ENCODE peak calls at places on chromosome 20, in nine cellular contexts. X, H, L, E, J, F, P, D and Q are unnamed samples.

GRCh38 chr20:36181934-36182603 is 27.5 kb downstream of the EPB41L1 start:
- DNase-seq in F (no peak), D (no peak), P (no peak), L (no peak), X (no peak), E (no peak), H (no peak), J (no peak), Q (no peak)

GRCh38 chr20:50930139-50931047 is 844 bp downstream of the ADNP start:
- DNase-seq in E (peak; percentile 20), J (peak; percentile 22), L (peak; percentile 69), F (peak; percentile 26), D (peak; percentile 17), P (no peak), H (peak; percentile 30), X (peak; percentile 34), Q (peak; percentile 31)

GRCh38 chr20:51400051-51400926 is 142.2 kb downstream of the NFATC2 start:
- DNase-seq in P (no peak), J (peak; percentile 45), F (peak; percentile 38), E (peak; percentile 60), L (no peak), X (no peak), D (no peak), H (peak; percentile 20), Q (no peak)

GRCh38 chr20:58523916-58524315 is 8.7 kb upstream of the APCDD1L start:
- DNase-seq in D (no peak), E (no peak), J (no peak), X (no peak), P (no peak), L (no peak), H (no peak), F (no peak), Q (no peak)

GRCh38 chr20:44856442-44856841 is 29.1 kb upstream of the YWHAB start:
- DNase-seq in H (peak; percentile 31), L (no peak), X (no peak), P (no peak), E (no peak), F (no peak), J (no peak), D (no peak), Q (no peak)

GRCh38 chr20:62736407-62737071 is 27.9 kb downstream of the NTSR1 start:
- DNase-seq in X (no peak), F (peak; percentile 4), L (peak; percentile 42), J (no peak), E (no peak), D (no peak), H (no peak), P (no peak), Q (no peak)

GRCh38 chr20:21019831-21020655 is 86.1 kb downstream of the LINC00237 start:
- DNase-seq in F (no peak), E (no peak), H (no peak), X (no peak), D (no peak), J (no peak), L (no peak), P (no peak), Q (no peak)

GRCh38 chr20:45097485-45098095 is 3.3 kb downstream of the KCNS1 start:
- DNase-seq in F (peak; percentile 26), P (no peak), D (no peak), H (peak; percentile 48), L (no peak), J (no peak), X (peak; percentile 50), E (no peak), Q (peak; percentile 24)

GRCh38 chr20:36835453-36836198 is 40.3 kb upstream of the TLDC2 start:
- DNase-seq in X (peak; percentile 94), F (peak; percentile 94), D (peak; percentile 94), L (peak; percentile 98), J (peak; percentile 68), P (peak; percentile 98), E (peak; percentile 67), H (peak; percentile 95), Q (peak; percentile 93)

GRCh38 chr20:48607544-48607865 is 220.3 kb downstream of the PREX1 start:
- DNase-seq in F (no peak), J (no peak), H (no peak), P (no peak), D (no peak), X (no peak), L (peak; percentile 41), E (no peak), Q (no peak)

GRCh38 chr20:6501061-6501460 is 266.4 kb upstream of the BMP2 start:
- DNase-seq in L (no peak), J (no peak), F (no peak), E (no peak), D (no peak), P (no peak), X (no peak), H (no peak), Q (no peak)

GRCh38 chr20:57693002-57693582 is 16.7 kb downstream of the PMEPA1 start:
- DNase-seq in J (no peak), P (no peak), X (peak; percentile 86), F (peak; percentile 85), H (peak; percentile 78), D (no peak), E (no peak), L (no peak), Q (peak; percentile 26)

GRCh38 chr20:34473262-34473883 is 42.8 kb upstream of the DYNLRB1 start:
- DNase-seq in J (no peak), L (no peak), E (no peak), H (peak; percentile 15), F (peak; percentile 45), P (peak; percentile 44), D (peak; percentile 40), X (peak; percentile 48), Q (peak; percentile 33)

GRCh38 chr20:17457064-17457463 is 74.1 kb downstream of the BFSP1 start:
- DNase-seq in E (no peak), P (no peak), L (no peak), J (no peak), X (no peak), D (no peak), F (no peak), H (no peak), Q (no peak)

GRCh38 chr20:55172310-55173002 is 697.1 kb downstream of the DOK5 start:
- DNase-seq in L (no peak), E (no peak), X (no peak), F (no peak), P (no peak), D (no peak), H (no peak), J (no peak), Q (no peak)

GRCh38 chr20:16821211-16822089 is 73.3 kb downstream of the OTOR start:
- DNase-seq in L (no peak), X (no peak), F (peak; percentile 9), J (no peak), H (peak; percentile 11), D (no peak), E (no peak), P (peak; percentile 37), Q (peak; percentile 25)

GRCh38 chr20:36135821-36136220 is 18.7 kb upstream of the EPB41L1 start:
- DNase-seq in X (no peak), H (no peak), F (no peak), D (no peak), L (no peak), J (no peak), P (no peak), E (no peak), Q (no peak)

GRCh38 chr20:34713194-34713943 is 9.2 kb downstream of the TP53INP2 start:
- DNase-seq in X (no peak), P (peak; percentile 64), L (no peak), F (no peak), J (no peak), E (no peak), H (peak; percentile 37), D (peak; percentile 52), Q (peak; percentile 10)

GRCh38 chr20:53773792-53774371 is 180.2 kb upstream of the ZNF217 start:
- DNase-seq in H (no peak), P (peak; percentile 91), L (no peak), X (no peak), J (no peak), D (no peak), E (no peak), F (no peak), Q (no peak)

GRCh38 chr20:25695532-25696383 is 895 bp downstream of the ZNF337 start:
- DNase-seq in X (peak; percentile 40), P (no peak), D (peak; percentile 30), H (peak; percentile 13), E (peak; percentile 4), J (no peak), F (peak; percentile 22), L (no peak), Q (no peak)

GRCh38 chr20:19056909-19057308 is 155.5 kb upstream of the SLC24A3 start:
- DNase-seq in L (no peak), P (no peak), X (no peak), F (no peak), J (no peak), D (no peak), H (no peak), E (no peak), Q (no peak)
- H3K9me3 ChIP-seq in L (peaks cover 19% of the 10 kb centered on the region), P (peaks cover 9% of the 10 kb centered on the region), X (no peaks in the 10 kb centered on the region), F (peaks cover 16% of the 10 kb centered on the region), J (no peaks in the 10 kb centered on the region), D (peaks cover 31% of the 10 kb centered on the region), H (no peaks in the 10 kb centered on the region), E (peaks cover 2% of the 10 kb centered on the region), Q (no peaks in the 10 kb centered on the region)

DNA sequence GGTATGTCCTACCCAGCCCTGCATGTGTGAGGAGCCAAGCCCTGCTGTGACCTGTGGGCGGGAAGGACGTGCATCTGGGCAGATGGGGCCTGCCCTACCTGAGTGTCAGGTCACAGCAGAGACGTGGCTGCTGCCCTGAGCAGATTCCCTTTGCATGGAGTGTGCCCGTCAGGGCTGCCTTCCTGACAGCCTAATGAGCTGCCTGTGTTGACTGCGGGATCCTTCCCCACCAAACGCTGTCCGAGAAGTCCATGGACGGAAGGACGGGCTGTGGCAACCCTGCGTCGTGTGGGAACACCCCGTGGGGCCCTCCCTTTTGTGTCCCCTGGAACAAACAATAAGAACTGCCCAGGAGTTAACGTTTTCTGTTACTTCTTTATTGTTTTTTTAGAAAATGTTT is 343.2 kb downstream of the CDH4 start:
- DNase-seq in X (no peak), P (no peak), H (no peak), J (no peak), L (no peak), E (no peak), D (no peak), F (no peak), Q (no peak)
- H3K9me3 ChIP-seq in X (no peaks in the 10 kb centered on the region), P (peaks cover 38% of the 10 kb centered on the region), H (no peaks in the 10 kb centered on the region), J (no peaks in the 10 kb centered on the region), L (peaks cover 29% of the 10 kb centered on the region), E (no peaks in the 10 kb centered on the region), D (peaks cover 54% of the 10 kb centered on the region), F (no peaks in the 10 kb centered on the region), Q (no peaks in the 10 kb centered on the region)

GRCh38 chr20:30485331-30486102 is 771.9 kb upstream of the DEFB115 start:
- DNase-seq in H (no peak), F (no peak), L (no peak), E (no peak), J (no peak), D (no peak), X (no peak), P (no peak), Q (no peak)
- H3K9me3 ChIP-seq in H (peaks cover 3% of the 10 kb centered on the region), F (no peaks in the 10 kb centered on the region), L (peaks cover 47% of the 10 kb centered on the region), E (no peaks in the 10 kb centered on the region), J (no peaks in the 10 kb centered on the region), D (peaks cover 83% of the 10 kb centered on the region), X (no peaks in the 10 kb centered on the region), P (peaks cover 4% of the 10 kb centered on the region), Q (no peaks in the 10 kb centered on the region)

DNA sequence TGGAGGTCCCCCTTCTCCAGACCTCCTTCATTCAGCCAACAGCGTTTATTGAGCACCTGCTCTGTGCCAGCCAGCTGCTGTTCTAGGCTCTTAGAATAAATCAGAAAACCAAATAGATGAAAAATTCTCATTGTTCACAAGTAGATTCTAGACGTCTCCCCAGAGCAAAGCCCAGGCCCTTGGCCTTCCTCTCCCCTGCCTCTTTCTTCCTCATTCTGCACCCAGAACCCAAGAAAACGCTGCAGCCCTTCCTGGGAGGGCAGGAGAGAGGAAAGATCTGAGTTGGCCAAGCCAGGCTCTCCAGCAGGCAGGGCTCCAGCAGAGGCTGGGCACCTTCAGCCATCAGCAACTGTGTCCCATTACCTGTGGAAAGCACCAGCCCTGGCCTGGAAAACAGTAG is 12.0 kb upstream of the BPI start:
- DNase-seq in L (no peak), P (no peak), E (no peak), F (no peak), J (no peak), H (no peak), D (no peak), X (no peak), Q (no peak)
- H3K9me3 ChIP-seq in L (no peaks in the 10 kb centered on the region), P (no peaks in the 10 kb centered on the region), E (no peaks in the 10 kb centered on the region), F (no peaks in the 10 kb centered on the region), J (no peaks in the 10 kb centered on the region), H (no peaks in the 10 kb centered on the region), D (no peaks in the 10 kb centered on the region), X (no peaks in the 10 kb centered on the region), Q (no peaks in the 10 kb centered on the region)